ENCODE peak calls at places on chromosomes 11 and 22, in four cellular contexts. Z, L, E and S are unnamed samples.

GRCh38 chr11:26480041-26480440 is 92.0 kb downstream of the MUC15 start:
- DNase-seq in Z (no peak), E (no peak), L (no peak), S (no peak)

GRCh38 chr22:42269407-42270177 is 861 bp downstream of the TCF20 start:
- DNase-seq in E (peak), Z (peak), L (peak), S (peak)

GRCh38 chr11:14513800-14514199 is 6.4 kb downstream of the PSMA1 start:
- DNase-seq in E (no peak), L (no peak), Z (no peak), S (no peak)

GRCh38 chr11:128174465-128175101 is 412.8 kb downstream of the ETS1 start:
- DNase-seq in E (no peak), L (peak), Z (no peak), S (no peak)

GRCh38 chr22:33792837-33793236 is 127.4 kb downstream of the LARGE1 start:
- DNase-seq in Z (no peak), E (no peak), L (no peak), S (no peak)

GRCh38 chr11:132126973-132127900 is 756.8 kb downstream of the NTM start:
- DNase-seq in L (peak), Z (no peak), E (no peak), S (peak)

GRCh38 chr11:114078423-114078822 is 18.9 kb downstream of the ZBTB16 start:
- DNase-seq in Z (no peak), L (no peak), E (no peak), S (peak)

GRCh38 chr11:44446996-44447771 is 118.3 kb upstream of the CD82 start:
- DNase-seq in Z (peak), L (no peak), E (no peak), S (no peak)

GRCh38 chr11:123645576-123645975 is 8.8 kb downstream of the SCN3B start:
- DNase-seq in L (no peak), E (no peak), Z (no peak), S (no peak)

GRCh38 chr11:72084076-72084475 is 3.4 kb downstream of the LRRC51 start:
- DNase-seq in Z (no peak), E (no peak), L (no peak), S (no peak)

GRCh38 chr22:43388420-43388851 is 23.4 kb upstream of the MPPED1 start:
- DNase-seq in Z (peak), L (peak), E (peak), S (peak)

GRCh38 chr22:19718255-19719054 is 4.2 kb downstream of the SEPTIN5 start:
- DNase-seq in E (no peak), Z (no peak), L (no peak), S (no peak)

GRCh38 chr22:29308791-29309262 is 2.4 kb downstream of the GAS2L1 start:
- DNase-seq in L (peak), Z (peak), E (no peak), S (peak)

GRCh38 chr22:47192106-47192650 is 429.7 kb downstream of the TBC1D22A start:
- DNase-seq in E (no peak), L (no peak), Z (peak), S (no peak)

GRCh38 chr11:10322830-10323792 is 18.2 kb downstream of the ADM start:
- DNase-seq in E (no peak), Z (no peak), L (peak), S (peak)

GRCh38 chr11:60777572-60777971 is 7.6 kb upstream of the MS4A10 start:
- DNase-seq in L (peak), E (no peak), Z (peak), S (no peak)

GRCh38 chr11:121132211-121132976 is 31.4 kb downstream of the TECTA start:
- DNase-seq in E (no peak), L (no peak), Z (no peak), S (peak)

GRCh38 chr11:76107946-76108345 is 98.4 kb downstream of the WNT11 start:
- DNase-seq in E (no peak), L (no peak), Z (no peak), S (no peak)

GRCh38 chr22:33723915-33724314 is 196.4 kb downstream of the LARGE1 start:
- DNase-seq in E (no peak), L (no peak), Z (no peak), S (peak)

GRCh38 chr11:45086526-45086925 is 59.9 kb upstream of the PRDM11 start:
- DNase-seq in L (no peak), Z (no peak), E (no peak), S (no peak)

GRCh38 chr22:24069721-24070120 is 58.6 kb downstream of the CABIN1 start:
- DNase-seq in E (no peak), L (no peak), Z (no peak), S (no peak)

GRCh38 chr11:34104680-34105078 is 750 bp upstream of the NAT10 start:
- DNase-seq in Z (no peak), L (peak), E (no peak), S (peak)

GRCh38 chr22:42932857-42933782 is 76.0 kb upstream of the ARFGAP3 start:
- DNase-seq in E (no peak), Z (peak), L (no peak), S (peak)

GRCh38 chr11:20042025-20042639 is 118.1 kb downstream of the DBX1 start:
- DNase-seq in L (no peak), Z (no peak), E (no peak), S (no peak)

GRCh38 chr22:39996732-39997131 is 2.0 kb downstream of the FAM83F start:
- DNase-seq in Z (no peak), L (no peak), E (no peak), S (no peak)

GRCh38 chr11:115391162-115391561 is 113.1 kb downstream of the CADM1 start:
- DNase-seq in Z (no peak), E (no peak), L (no peak), S (no peak)

GRCh38 chr22:19972652-19973550 is 31.3 kb upstream of the TXNRD2 start:
- DNase-seq in L (no peak), Z (no peak), E (no peak), S (no peak)

GRCh38 chr11:113615773-113616172 is 90.3 kb downstream of the TMPRSS5 start:
- DNase-seq in L (peak), E (no peak), Z (no peak), S (peak)

GRCh38 chr11:34242037-34242625 is 115.7 kb downstream of the ABTB2 start:
- DNase-seq in Z (no peak), L (peak), E (no peak), S (peak)

GRCh38 chr11:122754553-122755322 is 83.6 kb upstream of the CRTAM start:
- DNase-seq in E (no peak), Z (no peak), L (peak), S (peak)